ENCODE peak calls at places on chromosome 21, in nine cellular contexts. G, C, A, I, W, R, S, Z and X are unnamed samples.
A peak's percentile ranks its signal among the peaks of the same experiment; 100 is the strongest.

GRCh38 chr21:15122241-15122640 is 57.4 kb upstream of the NRIP1 start:
- DNase-seq in G (no peak), R (no peak), W (peak; percentile 4), S (no peak), C (no peak), Z (peak; percentile 21), A (no peak), I (peak; percentile 29), X (no peak)

GRCh38 chr21:16572032-16572431 is 842.2 kb downstream of the USP25 start:
- DNase-seq in G (no peak), W (peak; percentile 63), Z (no peak), A (no peak), C (no peak), I (no peak), S (no peak), R (peak; percentile 54), X (no peak)

GRCh38 chr21:22120616-22121266 is 1122.5 kb downstream of the NCAM2 start:
- DNase-seq in I (no peak), W (peak; percentile 6), A (no peak), S (no peak), R (peak; percentile 16), C (peak; percentile 35), Z (peak; percentile 2), G (no peak), X (no peak)

GRCh38 chr21:28215214-28215954 is 777.3 kb downstream of the LTN1 start:
- DNase-seq in I (no peak), Z (no peak), A (no peak), R (peak; percentile 76), W (no peak), S (no peak), G (no peak), C (no peak), X (no peak)

GRCh38 chr21:39046236-39046911 is 136.9 kb downstream of the PSMG1 start:
- DNase-seq in Z (no peak), R (no peak), I (no peak), S (no peak), G (no peak), C (no peak), W (no peak), A (no peak), X (no peak)

GRCh38 chr21:41598561-41599511 is 90.9 kb upstream of the TMPRSS2 start:
- DNase-seq in S (no peak), W (no peak), C (no peak), R (no peak), A (peak; percentile 52), Z (no peak), G (peak; percentile 54), I (peak; percentile 32), X (peak; percentile 78)

GRCh38 chr21:38297193-38297592 is 40.4 kb downstream of the KCNJ15 start:
- DNase-seq in W (peak; percentile 89), S (no peak), Z (no peak), C (no peak), R (peak; percentile 45), G (no peak), A (no peak), I (no peak), X (no peak)

GRCh38 chr21:31173881-31174555 is 135.7 kb upstream of the KRTAP19-8 start:
- DNase-seq in I (peak; percentile 31), A (no peak), R (no peak), G (peak; percentile 73), S (no peak), C (no peak), Z (no peak), W (no peak), X (peak; percentile 61)

GRCh38 chr21:42854246-42855010 is 24.9 kb downstream of the WDR4 start:
- DNase-seq in A (no peak), I (no peak), R (no peak), W (no peak), G (no peak), S (no peak), C (no peak), Z (no peak), X (no peak)

GRCh38 chr21:45885597-45885929 is 96.0 kb upstream of the COL6A1 start:
- DNase-seq in Z (no peak), A (no peak), G (no peak), R (no peak), C (no peak), I (no peak), W (no peak), S (no peak), X (no peak)
- H3K4me3 ChIP-seq in Z (no peak overlapping the region), A (no peak overlapping the region), G (no peak overlapping the region), R (no peak overlapping the region), C (no peak overlapping the region), I (no peak overlapping the region), W (no peak overlapping the region), S (no peak overlapping the region), X (no peak overlapping the region)

GRCh38 chr21:26097475-26097874 is 73.1 kb downstream of the APP start:
- DNase-seq in S (no peak), I (no peak), R (no peak), G (no peak), W (no peak), A (no peak), Z (no peak), C (no peak), X (no peak)

GRCh38 chr21:26100573-26100972 is 70.0 kb downstream of the APP start:
- DNase-seq in C (no peak), W (no peak), R (no peak), I (no peak), A (no peak), Z (no peak), G (no peak), S (no peak), X (no peak)

GRCh38 chr21:26099610-26100219 is 70.9 kb downstream of the APP start:
- DNase-seq in I (no peak), S (no peak), C (no peak), Z (no peak), W (peak; percentile 73), A (no peak), G (no peak), R (peak; percentile 77), X (no peak)

GRCh38 chr21:26096972-26097371 is 73.6 kb downstream of the APP start:
- DNase-seq in W (no peak), Z (no peak), C (no peak), I (no peak), R (no peak), S (no peak), G (no peak), A (no peak), X (no peak)

DNA sequence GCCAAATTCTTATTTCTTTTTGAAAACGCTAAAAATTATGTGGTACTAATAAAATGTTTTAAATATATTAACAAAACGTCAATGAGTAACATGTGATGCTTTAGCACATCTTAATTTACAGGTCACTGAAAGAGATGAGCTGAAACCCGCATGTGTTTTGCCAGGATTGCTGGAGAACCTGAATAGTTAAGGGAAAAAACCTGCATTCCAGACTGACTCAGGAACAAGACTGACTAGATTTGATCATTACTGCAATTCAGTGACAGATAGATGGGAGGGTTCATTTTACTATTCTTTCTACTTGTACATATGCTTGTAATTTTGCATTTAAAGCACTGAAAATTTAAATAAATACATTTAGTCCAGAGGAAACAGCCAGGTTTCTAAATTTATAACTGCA is 71.8 kb downstream of the APP start:
- DNase-seq in G (no peak), A (no peak), W (peak; percentile 22), C (no peak), Z (no peak), S (no peak), I (no peak), R (peak; percentile 39), X (no peak)
- H3K4me3 ChIP-seq in G (no peak overlapping the region), A (no peak overlapping the region), W (no peak overlapping the region), C (no peak overlapping the region), Z (no peak overlapping the region), S (no peak overlapping the region), I (no peak overlapping the region), R (no peak overlapping the region), X (no peak overlapping the region)

GRCh38 chr21:33373451-33373850 is 29.8 kb upstream of the IFNGR2 start:
- DNase-seq in R (no peak), Z (no peak), G (no peak), C (no peak), A (no peak), I (no peak), S (no peak), W (no peak), X (no peak)
- H3K4me3 ChIP-seq in R (no peak overlapping the region), Z (no peak overlapping the region), G (no peak overlapping the region), C (no peak overlapping the region), A (no peak overlapping the region), I (no peak overlapping the region), S (no peak overlapping the region), W (no peak overlapping the region), X (no peak overlapping the region)

GRCh38 chr21:37276377-37276776 is 9.2 kb upstream of the VPS26C start:
- DNase-seq in C (no peak), W (no peak), A (no peak), R (no peak), S (no peak), Z (no peak), G (no peak), I (no peak), X (no peak)

GRCh38 chr21:37278199-37278598 is 11.1 kb upstream of the VPS26C start:
- DNase-seq in I (no peak), W (no peak), S (no peak), G (no peak), Z (no peak), A (no peak), C (no peak), R (no peak), X (no peak)

GRCh38 chr21:37281579-37281978 is 14.4 kb upstream of the VPS26C start:
- DNase-seq in C (no peak), G (no peak), S (no peak), A (no peak), I (no peak), Z (no peak), R (no peak), W (no peak), X (no peak)

GRCh38 chr21:37281993-37282392 is 14.9 kb upstream of the VPS26C start:
- DNase-seq in C (no peak), W (no peak), G (no peak), Z (no peak), A (no peak), I (no peak), S (no peak), R (no peak), X (no peak)
- H3K4me3 ChIP-seq in C (no peak overlapping the region), W (no peak overlapping the region), G (no peak overlapping the region), Z (no peak overlapping the region), A (no peak overlapping the region), I (no peak overlapping the region), S (no peak overlapping the region), R (no peak overlapping the region), X (peak overlapping the region; percentile 30)